ENCODE peak calls at places on chromosome 18, in five cellular contexts. E, Z, I, W and U are unnamed samples.

GRCh38 chr18:36314754-36315153 is 17.2 kb downstream of the FHOD3 start:
- DNase-seq in Z (no peak), I (no peak), E (no peak), W (no peak), U (no peak)

GRCh38 chr18:51537487-51537886 is 340.0 kb upstream of the MEX3C start:
- DNase-seq in I (no peak), E (no peak), Z (peak), W (peak), U (peak)

GRCh38 chr18:70973626-70974025 is 684.8 kb downstream of the SOCS6 start:
- DNase-seq in Z (no peak), W (no peak), E (no peak), I (no peak), U (no peak)

GRCh38 chr18:45658756-45659155 is 43.5 kb downstream of the SLC14A2 start:
- DNase-seq in Z (no peak), I (no peak), W (no peak), E (no peak), U (no peak)

GRCh38 chr18:57057890-57058289 is 89.0 kb upstream of the BOD1L2 start:
- DNase-seq in Z (no peak), I (no peak), W (peak), E (no peak), U (no peak)

GRCh38 chr18:76064998-76065397 is 430.0 kb downstream of the ZNF516 start:
- DNase-seq in E (peak), Z (no peak), W (no peak), I (no peak), U (peak)

GRCh38 chr18:22285299-22286140 is 116.1 kb downstream of the GATA6 start:
- DNase-seq in E (no peak), W (no peak), Z (no peak), I (peak), U (no peak)

GRCh38 chr18:80147418-80148315 is 38.6 kb downstream of the ADNP2 start:
- DNase-seq in W (peak), I (peak), Z (peak), E (no peak), U (no peak)

GRCh38 chr18:60943297-60943696 is 389.9 kb upstream of the CDH20 start:
- DNase-seq in E (no peak), Z (no peak), I (no peak), W (no peak), U (no peak)

GRCh38 chr18:59308201-59309014 is 10.0 kb downstream of the CPLX4 start:
- DNase-seq in Z (peak), E (peak), W (no peak), I (peak), U (peak)

GRCh38 chr18:66511810-66512209 is 92.1 kb downstream of the CDH19 start:
- DNase-seq in I (no peak), E (no peak), W (no peak), Z (no peak), U (no peak)

DNA sequence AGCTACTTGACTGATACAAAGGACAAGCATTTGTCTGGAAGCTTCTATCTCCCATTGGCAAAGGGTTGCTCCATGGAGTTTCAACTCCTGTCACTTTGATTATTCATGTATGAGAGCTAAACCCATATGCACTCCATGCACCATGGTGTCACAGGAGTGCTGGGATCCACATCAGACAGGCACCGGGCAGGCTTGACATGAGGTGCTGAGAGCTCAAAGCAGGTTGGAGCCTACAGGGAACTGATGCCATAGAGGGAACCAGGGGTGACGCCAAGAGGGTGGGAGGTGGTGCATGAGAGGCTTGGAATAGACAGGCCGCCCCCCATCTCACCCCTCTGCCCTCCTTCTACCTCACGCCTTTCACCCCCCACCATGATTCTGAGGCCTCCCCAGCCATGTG is 199.8 kb upstream of the CCDC68 start:
- DNase-seq in I (no peak), Z (no peak), E (no peak), W (no peak), U (no peak)
- TF ChIP-seq FOXM1 in I (no peak), Z (no peak), E (no peak), W (no peak), U (no peak)

GRCh38 chr18:5197461-5197860 is 404 bp upstream of the AKAIN1 start:
- DNase-seq in E (no peak), Z (peak), I (no peak), W (no peak), U (no peak)

GRCh38 chr18:5195656-5196055 is 1.4 kb downstream of the AKAIN1 start:
- DNase-seq in E (no peak), Z (no peak), I (no peak), W (no peak), U (no peak)

GRCh38 chr18:5196253-5197031 is 615 bp downstream of the AKAIN1 start:
- DNase-seq in I (no peak), Z (peak), E (no peak), W (no peak), U (no peak)

DNA sequence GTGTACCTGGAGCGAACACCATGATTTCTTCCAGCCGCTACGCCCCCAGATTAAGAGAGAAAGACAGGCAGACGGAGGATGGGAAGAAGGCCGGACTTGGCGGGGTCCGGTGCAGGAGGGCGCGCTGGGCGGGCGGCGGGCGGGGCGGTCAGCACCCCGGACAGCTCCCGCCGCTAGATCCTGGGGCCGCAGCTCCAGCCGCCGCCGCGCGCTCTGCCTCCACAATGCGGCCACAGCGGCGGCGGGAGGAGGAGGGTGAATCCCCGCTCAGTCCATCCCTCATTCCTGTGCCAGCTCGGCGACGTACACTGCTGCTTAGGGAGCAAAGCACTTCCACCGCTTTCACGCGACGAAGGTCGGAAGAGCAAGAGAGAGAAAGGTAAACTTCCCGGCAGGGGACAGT is at the start of gene AKAIN1:
- DNase-seq in E (peak), Z (peak), W (no peak), I (peak), U (peak)
- TF ChIP-seq FOXM1 in E (no peak), Z (no peak), W (no peak), I (peak), U (no peak)

DNA sequence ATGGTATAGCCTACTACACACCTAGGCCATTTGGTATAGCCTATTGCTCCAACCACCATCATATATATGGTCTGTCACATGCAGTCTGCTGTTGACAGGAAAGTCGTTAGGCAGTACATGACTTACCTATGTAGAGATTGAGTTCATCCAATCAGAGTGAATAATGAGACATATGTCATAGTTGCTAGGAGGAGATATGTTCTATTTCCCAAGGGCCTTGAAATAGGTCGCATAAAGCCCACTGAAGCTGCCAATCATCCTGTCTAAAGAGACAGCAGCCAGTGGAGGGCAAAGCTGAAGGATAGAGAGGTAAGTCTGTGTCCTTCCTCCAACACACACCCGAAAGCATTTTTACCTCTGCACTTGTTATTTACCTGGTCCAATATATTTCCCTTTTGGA is 263.4 kb downstream of the PTPRM start:
- DNase-seq in Z (peak), I (no peak), W (peak), E (no peak), U (peak)
- TF ChIP-seq FOXM1 in Z (no peak), I (no peak), W (no peak), E (no peak), U (no peak)

DNA sequence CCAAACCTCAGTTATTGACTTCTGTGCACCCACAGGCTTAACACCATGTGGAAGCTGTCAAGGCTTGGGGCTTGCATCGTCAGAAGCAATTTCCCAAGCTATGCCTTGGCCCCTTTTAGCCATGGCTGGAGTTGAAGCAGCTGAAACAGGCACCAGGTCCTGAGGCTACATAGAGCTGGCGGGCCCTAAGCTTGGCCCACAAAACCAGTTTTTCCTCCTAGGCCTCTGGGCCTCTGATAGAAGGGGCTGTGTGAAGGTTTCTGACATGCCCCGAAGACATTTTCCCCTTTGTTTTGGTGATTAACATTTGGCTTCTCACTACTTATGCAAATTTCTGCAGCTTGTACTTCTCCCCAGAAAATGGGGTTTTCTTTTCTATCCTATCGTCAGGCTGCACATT is 9.1 kb upstream of the TMX3 start:
- DNase-seq in E (no peak), W (no peak), Z (no peak), I (no peak), U (no peak)
- TF ChIP-seq FOXM1 in E (no peak), W (no peak), Z (no peak), I (no peak), U (no peak)

DNA sequence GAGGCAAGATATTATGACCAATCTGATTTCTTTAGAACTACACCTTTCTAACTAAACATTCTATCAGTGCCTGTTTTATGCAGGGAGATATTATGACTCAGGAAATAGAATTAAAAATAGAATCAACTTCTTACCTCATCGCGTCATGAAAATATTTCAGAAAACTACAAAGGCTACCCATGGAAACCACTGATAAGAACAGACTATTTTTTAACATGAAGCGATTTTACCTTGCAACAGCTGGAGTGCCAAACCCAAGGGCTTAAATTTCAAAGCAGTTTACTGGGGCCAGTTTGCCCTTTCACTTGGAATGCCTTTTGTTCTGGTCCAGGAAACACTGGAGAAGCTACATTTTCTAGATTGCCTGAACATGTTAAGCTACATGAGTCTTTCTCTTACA is 304.8 kb upstream of the CCDC68 start:
- DNase-seq in E (no peak), Z (no peak), I (no peak), W (no peak), U (no peak)
- TF ChIP-seq FOXM1 in E (no peak), Z (no peak), I (no peak), W (peak), U (no peak)